ENCODE peak calls at places on chromosomes 2 and 18, in five cellular contexts. V is HT-29, L is T-helper 9 cell, H is stomach, A is iris pigment epithelial cell. R is an unnamed sample.

GRCh38 chr2:231110551-231110950 is 14.3 kb downstream of the HTR2B start:
- DNase-seq in L (no peak), H (no peak), A (peak; percentile 51), V (no peak), R (no peak)

GRCh38 chr2:206846331-206846730 is 80.9 kb downstream of the FASTKD2 start:
- DNase-seq in H (no peak), V (no peak), A (no peak), L (no peak), R (no peak)

GRCh38 chr2:74690571-74690970 is 36.5 kb downstream of the SEMA4F start:
- DNase-seq in L (no peak), V (peak; percentile 63), H (no peak), A (peak; percentile 72), R (peak; percentile 21)

GRCh38 chr2:238231251-238231793 is 8.5 kb downstream of the HES6 start:
- DNase-seq in L (peak; percentile 76), A (peak; percentile 70), V (no peak), H (peak; percentile 75), R (peak; percentile 84)

GRCh38 chr2:239917957-239918481 is 107.1 kb downstream of the NDUFA10 start:
- DNase-seq in L (no peak), A (no peak), V (no peak), H (peak; percentile 23), R (no peak)

GRCh38 chr2:28737655-28738054 is 14.0 kb upstream of the PPP1CB start:
- DNase-seq in V (no peak), A (no peak), L (no peak), H (no peak), R (no peak)

GRCh38 chr2:108906403-108907077 is 82.5 kb downstream of the EDAR start:
- DNase-seq in L (no peak), V (no peak), H (no peak), A (no peak), R (no peak)

GRCh38 chr2:6866239-6866745 is 585 bp upstream of the CMPK2 start:
- DNase-seq in H (peak; percentile 44), L (peak; percentile 17), A (peak; percentile 47), V (peak; percentile 54), R (peak; percentile 63)

GRCh38 chr2:21643180-21643579 is 519.4 kb downstream of the TDRD15 start:
- DNase-seq in L (no peak), A (peak; percentile 74), V (no peak), H (no peak), R (no peak)

GRCh38 chr2:84741182-84741822 is 139.6 kb downstream of the TRABD2A start:
- DNase-seq in V (peak; percentile 29), A (peak; percentile 15), H (peak; percentile 26), L (peak; percentile 12), R (peak; percentile 5)

GRCh38 chr2:196260546-196260945 is 89.2 kb upstream of the STK17B start:
- DNase-seq in L (no peak), A (no peak), H (no peak), V (no peak), R (no peak)

GRCh38 chr18:61635901-61636528 is 256.8 kb downstream of the RNF152 start:
- DNase-seq in L (peak; percentile 9), A (peak; percentile 57), H (peak; percentile 86), V (peak; percentile 48), R (peak; percentile 80)

GRCh38 chr18:75727479-75727878 is 300.0 kb upstream of the SMIM21 start:
- DNase-seq in V (peak; percentile 35), H (no peak), L (no peak), A (peak; percentile 8), R (peak; percentile 48)

GRCh38 chr18:12460874-12461273 is 53.1 kb downstream of the PRELID3A start:
- DNase-seq in A (peak; percentile 82), V (no peak), H (no peak), L (no peak), R (no peak)

GRCh38 chr2:167544602-167545001 is 656.3 kb downstream of the XIRP2 start:
- DNase-seq in A (no peak), L (no peak), H (no peak), V (no peak), R (no peak)

GRCh38 chr2:152525277-152525838 is 190.4 kb downstream of the FMNL2 start:
- DNase-seq in H (no peak), A (peak; percentile 70), V (no peak), L (no peak), R (peak; percentile 61)

GRCh38 chr18:36610716-36611115 is 218.1 kb downstream of the TPGS2 start:
- DNase-seq in H (no peak), L (no peak), V (no peak), A (no peak), R (no peak)

GRCh38 chr2:231467016-231467545 is 2.8 kb upstream of the NCL start:
- DNase-seq in A (no peak), L (no peak), V (no peak), H (no peak), R (no peak)

GRCh38 chr2:119264781-119265692 is 41.4 kb downstream of the STEAP3 start:
- DNase-seq in L (no peak), A (peak; percentile 43), V (peak; percentile 68), H (peak; percentile 61), R (peak; percentile 55)

GRCh38 chr2:191977754-191978153 is 130.9 kb upstream of the CAVIN2 start:
- DNase-seq in V (no peak), A (no peak), L (no peak), H (no peak), R (no peak)

GRCh38 chr2:44951124-44951523 is 9.6 kb downstream of the SIX3 start:
- DNase-seq in V (no peak), H (no peak), A (no peak), L (no peak), R (no peak)

GRCh38 chr2:95353613-95354468 is 48.7 kb upstream of the FAHD2A start:
- DNase-seq in A (no peak), L (no peak), V (no peak), H (peak; percentile 20), R (no peak)

GRCh38 chr2:38145226-38145625 is 69.3 kb upstream of the CYP1B1 start:
- DNase-seq in H (no peak), L (no peak), V (no peak), A (peak; percentile 53), R (no peak)

GRCh38 chr2:203534486-203535077 is 519 bp downstream of the RAPH1 start:
- DNase-seq in A (peak; percentile 26), L (peak; percentile 19), H (no peak), V (peak; percentile 14), R (no peak)

GRCh38 chr18:50871846-50872245 is 7.1 kb upstream of the ME2 start:
- DNase-seq in H (no peak), V (no peak), L (no peak), A (no peak), R (no peak)

GRCh38 chr18:6159426-6159825 is 255.3 kb downstream of the L3MBTL4 start:
- DNase-seq in A (no peak), V (no peak), H (no peak), L (no peak), R (no peak)

GRCh38 chr2:11581129-11581796 is 47.4 kb downstream of the GREB1 start:
- DNase-seq in L (no peak), V (no peak), H (no peak), A (no peak), R (no peak)

GRCh38 chr2:5977477-5977876 is 285.3 kb downstream of the SOX11 start:
- DNase-seq in V (no peak), L (no peak), H (no peak), A (no peak), R (no peak)

GRCh38 chr18:7821784-7822183 is 254.7 kb downstream of the PTPRM start:
- DNase-seq in V (no peak), H (no peak), A (no peak), L (no peak), R (no peak)

GRCh38 chr18:50986360-50987087 is 18.7 kb downstream of the ELAC1 start:
- DNase-seq in H (no peak), V (no peak), A (peak; percentile 23), L (no peak), R (no peak)

GRCh38 chr18:45686892-45687611 is 36.9 kb upstream of the SLC14A1 start:
- DNase-seq in V (no peak), H (no peak), A (no peak), L (peak; percentile 36), R (peak; percentile 18)

GRCh38 chr2:163132850-163133249 is 294.3 kb upstream of the KCNH7 start:
- DNase-seq in H (no peak), V (peak; percentile 24), A (peak; percentile 8), L (no peak), R (no peak)

GRCh38 chr2:60054571-60055340 is 498.7 kb downstream of the BCL11A start:
- DNase-seq in H (peak; percentile 44), A (no peak), L (no peak), V (no peak), R (peak; percentile 58)

GRCh38 chr18:26477828-26478466 is 70.4 kb downstream of the KCTD1 start:
- DNase-seq in V (peak; percentile 36), H (no peak), L (no peak), A (peak; percentile 34), R (no peak)

GRCh38 chr2:72415256-72415655 is 267.6 kb upstream of the CYP26B1 start:
- DNase-seq in L (no peak), A (peak; percentile 57), H (no peak), V (no peak), R (no peak)

GRCh38 chr2:27083410-27084296 is 2.9 kb upstream of the KHK start:
- DNase-seq in V (no peak), L (no peak), A (no peak), H (no peak), R (no peak)

GRCh38 chr2:47599171-47599570 is 183.8 kb upstream of the MSH6 start:
- DNase-seq in L (no peak), A (no peak), H (no peak), V (no peak), R (no peak)